ENCODE peak calls at places on chromosomes 13 and 19, in nine cellular contexts. E is upper lobe of left lung; B is heart right ventricle; G is endodermal cell; R is left ventricle myocardium inferior; L is dorsolateral prefrontal cortex; T is heart left ventricle; S is CD8-positive, alpha-beta T cell; V is uterus. N is an unnamed sample.

GRCh38 chr19:43332058-43332922 is 21.2 kb upstream of the CD177 start:
- DNase-seq in E (no peak), B (no peak), G (peak), R (no peak), L (no peak), T (no peak), S (no peak), V (no peak), N (no peak)

GRCh38 chr19:3047307-3048189 is 14.7 kb downstream of the TLE5 start:
- DNase-seq in E (no peak), B (peak), G (peak), R (peak), L (peak), T (peak), S (peak), V (peak), N (peak)

GRCh38 chr19:7795555-7796161 is 32.6 kb downstream of the CLEC4M start:
- DNase-seq in E (no peak), B (no peak), G (no peak), R (no peak), L (no peak), T (no peak), S (no peak), V (no peak), N (no peak)

GRCh38 chr19:51698296-51698695 is 5.2 kb downstream of the SPACA6 start:
- DNase-seq in E (no peak), B (no peak), G (no peak), R (no peak), L (no peak), T (no peak), S (no peak), V (no peak), N (no peak)

GRCh38 chr13:110006304-110006703 is 219.9 kb upstream of the IRS2 start:
- DNase-seq in E (no peak), B (no peak), G (no peak), R (no peak), L (no peak), T (peak), S (no peak), V (peak), N (no peak)

GRCh38 chr13:66765559-66765958 is 464.6 kb downstream of the PCDH9 start:
- DNase-seq in E (no peak), B (no peak), G (no peak), R (no peak), L (no peak), T (no peak), S (no peak), V (no peak), N (no peak)

GRCh38 chr19:39397360-39398296 is 6.5 kb downstream of the MED29 start:
- DNase-seq in E (peak), B (peak), G (peak), R (peak), L (peak), T (peak), S (peak), V (peak), N (no peak)

GRCh38 chr19:10086032-10086903 is at the start of gene SHFL:
- DNase-seq in E (peak), B (peak), G (peak), R (peak), L (peak), T (peak), S (peak), V (peak), N (no peak)

GRCh38 chr19:51364200-51365106 is 1.7 kb downstream of the ETFB start:
- DNase-seq in E (no peak), B (no peak), G (no peak), R (no peak), L (no peak), T (no peak), S (no peak), V (no peak), N (no peak)

GRCh38 chr19:56725829-56726424 is 54.4 kb upstream of the ZNF835 start:
- DNase-seq in E (no peak), B (no peak), G (no peak), R (no peak), L (no peak), T (no peak), S (no peak), V (no peak), N (no peak)

GRCh38 chr19:19033176-19033425 is 216 bp downstream of the SUGP2 start:
- DNase-seq in E (no peak), B (no peak), G (no peak), R (no peak), L (peak), T (no peak), S (no peak), V (no peak), N (no peak)

GRCh38 chr13:112954488-112955270 is 14.3 kb upstream of the MCF2L start:
- DNase-seq in E (no peak), B (no peak), G (peak), R (no peak), L (no peak), T (no peak), S (no peak), V (no peak), N (no peak)

GRCh38 chr19:7595466-7596133 is at the start of gene CAMSAP3:
- DNase-seq in E (peak), B (no peak), G (peak), R (no peak), L (peak), T (no peak), S (peak), V (no peak), N (no peak)

GRCh38 chr13:36211567-36211966 is 2.8 kb downstream of the SOHLH2 start:
- DNase-seq in E (no peak), B (no peak), G (no peak), R (no peak), L (no peak), T (no peak), S (no peak), V (no peak), N (no peak)

GRCh38 chr19:49515767-49516166 is 3.3 kb downstream of the FCGRT start:
- DNase-seq in E (no peak), B (peak), G (no peak), R (peak), L (no peak), T (peak), S (no peak), V (no peak), N (no peak)

GRCh38 chr19:49513746-49514118 is 1.3 kb downstream of the FCGRT start:
- DNase-seq in E (no peak), B (no peak), G (peak), R (no peak), L (no peak), T (no peak), S (no peak), V (no peak), N (no peak)

GRCh38 chr19:49518033-49518432 is 5.6 kb downstream of the FCGRT start:
- DNase-seq in E (no peak), B (no peak), G (no peak), R (no peak), L (no peak), T (no peak), S (no peak), V (no peak), N (no peak)

GRCh38 chr19:49512970-49513745 is 697 bp downstream of the FCGRT start:
- DNase-seq in E (peak), B (peak), G (peak), R (peak), L (no peak), T (peak), S (no peak), V (peak), N (no peak)

DNA sequence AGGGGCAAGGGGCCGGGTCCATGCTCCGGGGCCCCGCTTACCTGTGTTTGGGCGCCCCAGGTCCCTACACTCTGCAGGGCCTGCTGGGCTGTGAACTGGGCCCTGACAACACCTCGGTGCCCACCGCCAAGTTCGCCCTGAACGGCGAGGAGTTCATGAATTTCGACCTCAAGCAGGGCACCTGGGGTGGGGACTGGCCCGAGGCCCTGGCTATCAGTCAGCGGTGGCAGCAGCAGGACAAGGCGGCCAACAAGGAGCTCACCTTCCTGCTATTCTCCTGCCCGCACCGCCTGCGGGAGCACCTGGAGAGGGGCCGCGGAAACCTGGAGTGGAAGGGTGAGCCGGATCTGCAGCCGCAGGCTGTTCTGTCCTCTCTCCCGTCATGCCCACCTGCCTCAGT is 1.7 kb downstream of the FCGRT start:
- DNase-seq in E (no peak), B (no peak), G (peak), R (no peak), L (no peak), T (no peak), S (no peak), V (no peak), N (no peak)
- H3K27ac ChIP-seq in E (peak), B (peak), G (no peak), R (peak), L (peak), T (no peak), S (no peak), V (peak), N (no peak)

DNA sequence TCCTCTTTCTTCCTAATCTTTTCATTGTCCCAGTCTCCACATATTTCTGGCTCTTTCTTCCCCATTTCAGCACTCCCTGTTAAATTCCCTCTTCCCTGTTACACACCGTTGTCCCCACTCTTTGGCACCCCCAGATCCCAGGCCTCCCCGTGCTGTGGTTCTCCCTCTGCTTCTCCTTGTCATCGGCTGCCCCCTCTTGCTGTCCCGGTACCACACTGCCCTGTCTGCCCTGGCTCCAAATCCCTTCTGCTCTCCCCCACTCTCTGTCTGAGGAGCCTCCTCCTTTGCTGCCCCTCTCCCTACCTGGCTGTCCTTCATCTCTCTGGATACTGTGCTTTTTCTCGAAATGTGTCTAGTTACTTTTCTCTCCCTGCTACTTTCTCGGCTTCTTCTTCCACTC is 978 bp downstream of the ZNF415 start:
- DNase-seq in E (no peak), B (no peak), G (no peak), R (no peak), L (peak), T (no peak), S (no peak), V (no peak), N (no peak)
- H3K4me3 ChIP-seq in E (peak), B (peak), G (peak), R (peak), L (peak), T (peak), S (peak), V (peak), N (peak)

GRCh38 chr19:48248081-48248833 is 7.5 kb downstream of the CARD8 start:
- DNase-seq in E (no peak), B (no peak), G (no peak), R (no peak), L (no peak), T (no peak), S (no peak), V (no peak), N (no peak)
- TF ChIP-seq CTCF in E (no peak), B (no peak), G (no peak), R (no peak), L (no peak), T (no peak), S (no peak), V (no peak), N (no peak)

DNA sequence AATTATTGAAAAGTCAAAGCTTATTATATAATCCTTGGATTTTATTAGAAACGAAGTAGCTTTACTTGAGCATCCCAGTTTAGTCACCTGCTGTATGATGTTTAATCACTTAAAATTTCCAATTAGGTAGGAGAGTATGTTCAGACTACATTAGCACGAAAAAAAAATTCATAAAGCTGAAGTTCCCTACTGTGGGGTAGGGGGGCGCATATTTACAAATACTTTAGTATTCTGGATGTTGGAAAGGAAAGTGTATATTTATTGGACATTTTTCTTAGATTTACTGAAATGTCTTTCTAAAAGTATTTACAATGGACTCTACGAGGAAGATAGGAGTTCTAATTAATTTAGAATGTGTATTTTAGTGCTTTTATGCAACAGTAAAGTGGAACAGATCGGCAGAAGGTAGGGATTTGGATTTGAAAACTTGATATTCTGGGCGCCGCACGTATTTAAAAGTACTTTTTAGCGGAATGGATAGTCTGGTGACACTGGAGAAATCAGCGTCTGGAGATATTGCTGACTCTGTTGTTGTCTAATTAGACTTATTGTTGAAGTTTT is 1.9 kb downstream of the CDK8 start:
- DNase-seq in E (no peak), B (no peak), G (no peak), R (no peak), L (no peak), T (no peak), S (no peak), V (no peak), N (no peak)
- H3K27ac ChIP-seq in E (no peak), B (peak), G (no peak), R (peak), L (no peak), T (peak), S (no peak), V (no peak), N (no peak)

GRCh38 chr19:17136026-17136425 is 60.4 kb downstream of the MYO9B start:
- DNase-seq in E (no peak), B (no peak), G (peak), R (no peak), L (no peak), T (no peak), S (no peak), V (no peak), N (no peak)
- H3K4me3 ChIP-seq in E (peak), B (no peak), G (no peak), R (peak), L (peak), T (no peak), S (no peak), V (no peak), N (peak)

N was measured in thoracic aorta.